ENCODE peak calls at places on chromosome 4, in four cellular contexts. H, O, U and L are unnamed samples.

GRCh38 chr4:106624674-106625073 is 256.1 kb upstream of the GIMD1 start:
- DNase-seq in H (no peak), O (no peak), U (no peak), L (no peak)

GRCh38 chr4:81096566-81096965 is 66.1 kb downstream of the BMP3 start:
- DNase-seq in H (no peak), O (no peak), U (no peak), L (no peak)

GRCh38 chr4:122119739-122120138 is 32.4 kb upstream of the BLTP1 start:
- DNase-seq in H (no peak), O (no peak), U (no peak), L (no peak)

GRCh38 chr4:121375262-121375661 is 5.6 kb downstream of the QRFPR start:
- DNase-seq in H (no peak), O (no peak), U (no peak), L (no peak)

GRCh38 chr4:3318561-3319021 is 25.8 kb downstream of the RGS12 start:
- DNase-seq in H (no peak), O (peak), U (no peak), L (peak)

GRCh38 chr4:113760094-113760851 is 1.3 kb downstream of the CAMK2D start:
- DNase-seq in H (no peak), O (no peak), U (no peak), L (no peak)

GRCh38 chr4:80619070-80619674 is 283.6 kb downstream of the CFAP299 start:
- DNase-seq in H (peak), O (peak), U (no peak), L (no peak)

GRCh38 chr4:10123227-10124101 is 6.9 kb upstream of the WDR1 start:
- DNase-seq in H (peak), O (peak), U (peak), L (peak)

GRCh38 chr4:65589331-65589730 is 81.0 kb downstream of the EPHA5 start:
- DNase-seq in H (no peak), O (no peak), U (no peak), L (no peak)

DNA sequence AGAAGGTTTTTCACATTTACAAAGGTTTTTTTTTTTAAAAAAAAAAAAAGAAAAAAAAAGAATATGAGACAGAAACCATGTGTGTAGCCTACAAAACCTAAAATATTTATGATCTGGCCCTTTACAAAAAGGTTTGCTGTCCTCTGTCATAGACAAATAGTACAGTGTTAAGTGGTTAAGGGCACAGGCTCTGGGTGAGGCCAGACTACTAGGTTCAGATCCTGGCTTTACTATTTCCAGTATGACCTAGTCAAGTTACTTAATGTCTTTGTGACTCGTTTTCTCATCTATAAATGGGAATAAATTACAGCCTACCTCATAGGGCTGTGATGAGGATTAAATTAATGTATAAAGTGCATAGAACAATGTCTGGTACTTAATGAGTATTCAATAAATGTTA is 56.5 kb downstream of the GAB1 start:
- DNase-seq in H (no peak), O (no peak), U (no peak), L (no peak)
- TF ChIP-seq FOXJ3 in H (no peak), O (no peak), U (no peak), L (no peak)

GRCh38 chr4:54657556-54658313 is at the start of gene KIT:
- DNase-seq in H (no peak), O (peak), U (peak), L (peak)
- TF ChIP-seq USF2 in H (no peak), O (no peak), U (no peak), L (peak)

GRCh38 chr4:149521611-149522010 is 294.0 kb downstream of the IQCM start:
- DNase-seq in H (no peak), O (no peak), U (no peak), L (no peak)
- TF ChIP-seq CTCF in H (no peak), O (no peak), U (no peak), L (no peak)

DNA sequence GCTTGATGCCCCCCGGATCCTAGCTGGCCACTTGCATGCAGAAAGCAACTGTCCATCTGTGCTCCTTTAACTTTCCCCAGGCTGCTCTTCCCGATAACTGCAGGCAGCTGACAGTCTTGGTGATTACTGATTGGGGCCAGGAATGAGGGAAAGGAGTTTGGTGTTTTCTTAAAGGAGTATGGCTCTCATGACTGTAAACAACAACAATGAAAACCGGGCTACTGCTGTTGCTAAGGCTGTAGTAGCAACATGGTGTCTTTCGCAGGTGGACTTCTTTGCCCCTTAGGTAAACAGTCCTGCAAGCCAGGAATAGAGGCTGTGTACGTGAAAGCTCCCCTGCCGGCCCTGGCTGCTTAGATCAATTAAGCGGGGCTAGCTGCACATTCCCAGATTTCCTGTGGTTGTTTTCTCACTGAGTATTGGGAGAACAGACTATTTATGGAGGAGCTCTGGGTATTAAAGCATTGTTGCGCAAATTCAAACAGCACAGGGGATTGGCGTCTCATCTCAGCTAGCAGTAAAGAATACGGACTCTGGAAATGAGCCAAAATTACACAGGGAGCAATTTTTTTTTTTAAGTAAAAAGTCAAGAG is 61.5 kb upstream of the NAP1L5 start:
- DNase-seq in H (peak), O (peak), U (peak), L (peak)
- TF ChIP-seq FOXJ3 in H (no peak), O (no peak), U (no peak), L (no peak)

GRCh38 chr4:98620087-98620784 is 38.2 kb downstream of the TSPAN5 start:
- DNase-seq in H (no peak), O (no peak), U (no peak), L (no peak)
- TF ChIP-seq USF2 in H (no peak), O (no peak), U (no peak), L (no peak)

GRCh38 chr4:76067652-76068286 is 6.7 kb upstream of the ART3 start:
- DNase-seq in H (peak), O (peak), U (peak), L (peak)
- TF ChIP-seq CTCF in H (peak), O (peak), U (peak), L (peak)